ENCODE peak calls at places on chromosome 22, in eight cellular contexts. P is mucosa of descending colon; O is stimulated activated CD4-positive, alpha-beta T cell treated with anti-CD3 and anti-CD28 coated beads, Interleukin-12 subunit alpha, Interleukin-12 subunit beta, amount 100 ng/mL, for 24 hours; U is glomerular endothelial cell; N is H9; G is neuronal stem cell; F is stimulated activated naive CD8-positive, alpha-beta T cell treated with anti-CD3 and anti-CD28 coated beads, Interleukin-15, Interleukin-2, amounts not matched to agents 100 U/mL and 50 U/mL, for 24 hours; Y is sciatic nerve. W is an unnamed sample.

GRCh38 chr22:20607157-20607907 is 99.9 kb downstream of the MED15 start:
- DNase-seq in O (no peak), U (no peak), G (no peak), P (no peak), N (peak; percentile 47), F (no peak), Y (no peak), W (no peak)

GRCh38 chr22:36781656-36782627 is 6.0 kb upstream of the IFT27 start:
- DNase-seq in F (peak; percentile 92), P (peak; percentile 91), O (peak; percentile 86), N (peak; percentile 92), G (peak; percentile 71), U (peak; percentile 56), Y (peak; percentile 86), W (peak; percentile 77)

GRCh38 chr22:37167176-37167980 is 17.7 kb upstream of the IL2RB start:
- DNase-seq in P (peak; percentile 68), N (no peak), Y (peak; percentile 53), F (no peak), G (no peak), O (no peak), U (no peak), W (no peak)

GRCh38 chr22:42964994-42965699 is 49.8 kb downstream of the PACSIN2 start:
- DNase-seq in N (peak; percentile 54), F (peak; percentile 55), G (no peak), U (no peak), Y (no peak), O (peak; percentile 17), P (no peak), W (no peak)

GRCh38 chr22:49627217-49628181 is 200.2 kb downstream of the BRD1 start:
- DNase-seq in Y (no peak), F (no peak), N (no peak), U (no peak), G (peak; percentile 53), P (no peak), O (no peak), W (no peak)

GRCh38 chr22:37403267-37403960 is 23.9 kb downstream of the ELFN2 start:
- DNase-seq in U (no peak), G (peak; percentile 59), O (no peak), P (no peak), F (no peak), N (no peak), Y (no peak), W (no peak)

GRCh38 chr22:19756288-19757128 is 4.1 kb upstream of the TBX1 start:
- DNase-seq in G (no peak), U (no peak), P (peak; percentile 78), N (peak; percentile 62), O (peak; percentile 47), Y (no peak), F (peak; percentile 64), W (peak; percentile 42)

GRCh38 chr22:43418079-43418825 is 6.4 kb downstream of the MPPED1 start:
- DNase-seq in N (no peak), Y (no peak), G (no peak), F (no peak), P (no peak), U (no peak), O (no peak), W (no peak)

GRCh38 chr22:39565414-39565944 is 5.1 kb upstream of the CACNA1I start:
- DNase-seq in N (no peak), U (no peak), G (no peak), F (no peak), Y (no peak), P (no peak), O (no peak), W (no peak)

GRCh38 chr22:46085831-46086576 is 64.3 kb upstream of the PPARA start:
- DNase-seq in O (no peak), Y (peak; percentile 83), P (peak; percentile 92), F (no peak), U (no peak), G (no peak), N (no peak), W (peak; percentile 95)

GRCh38 chr22:49372111-49372529 is 455.6 kb downstream of the BRD1 start:
- DNase-seq in P (peak; percentile 2), U (no peak), Y (peak; percentile 30), N (no peak), O (no peak), G (no peak), F (no peak), W (no peak)

GRCh38 chr22:25353516-25354445 is 134.3 kb downstream of the CRYBB2 start:
- DNase-seq in U (no peak), G (no peak), N (no peak), O (no peak), P (peak; percentile 25), F (no peak), Y (no peak), W (no peak)

GRCh38 chr22:46737105-46737975 is 712 bp downstream of the CERK start:
- DNase-seq in Y (no peak), O (peak; percentile 44), F (peak; percentile 61), N (peak; percentile 46), P (peak; percentile 72), U (no peak), G (no peak), W (peak; percentile 55)

GRCh38 chr22:43897751-43898261 is 6.0 kb upstream of the PNPLA5 start:
- DNase-seq in Y (no peak), U (no peak), N (no peak), F (no peak), P (no peak), O (no peak), G (no peak), W (peak; percentile 18)

GRCh38 chr22:22927196-22927887 is 39.7 kb downstream of the IGLL5 start:
- DNase-seq in N (no peak), G (no peak), Y (no peak), F (no peak), P (no peak), O (no peak), U (no peak), W (no peak)

GRCh38 chr22:49004484-49005399 is 822.9 kb downstream of the BRD1 start:
- DNase-seq in Y (peak; percentile 45), N (peak; percentile 16), G (no peak), U (no peak), F (no peak), P (no peak), O (no peak), W (no peak)

W was measured in fibroblast of villous mesenchyme.